ENCODE peak calls at places on chromosomes 12 and 14, in four cellular contexts. Z is stomach, A is uterus, K is tibial artery. G is an unnamed sample. For H3K9me3, the result is how much of the 10 kb centered on the place peaks cover.

GRCh38 chr14:72443991-72444431 is 449.9 kb downstream of the DPF3 start:
- DNase-seq in Z (no peak), A (no peak), K (no peak), G (no peak)

GRCh38 chr14:88948199-88948598 is 123.7 kb downstream of the TTC8 start:
- DNase-seq in Z (no peak), A (no peak), K (no peak), G (no peak)

GRCh38 chr12:110581951-110582285 is 1.2 kb downstream of the PPTC7 start:
- DNase-seq in Z (no peak), A (no peak), K (no peak), G (no peak)

GRCh38 chr12:114371733-114372132 is 34.2 kb downstream of the TBX5 start:
- DNase-seq in Z (no peak), A (no peak), K (no peak), G (no peak)

GRCh38 chr12:80187660-80188090 is 88.3 kb downstream of the OTOGL start:
- DNase-seq in Z (no peak), A (peak), K (no peak), G (no peak)

GRCh38 chr12:47902131-47902639 is 2.6 kb downstream of the VDR start:
- DNase-seq in Z (no peak), A (no peak), K (no peak), G (no peak)

GRCh38 chr12:55929306-55929791 is 1.6 kb upstream of the DGKA start:
- DNase-seq in Z (peak), A (no peak), K (no peak), G (peak)

GRCh38 chr14:92516966-92517350 is 3.4 kb downstream of the RIN3 start:
- DNase-seq in Z (no peak), A (no peak), K (no peak), G (no peak)

GRCh38 chr12:96810057-96810456 is 97.0 kb upstream of the NEDD1 start:
- DNase-seq in Z (no peak), A (no peak), K (no peak), G (no peak)

GRCh38 chr12:118377891-118378470 is 1.6 kb downstream of the SUDS3 start:
- DNase-seq in Z (peak), A (peak), K (peak), G (peak)

GRCh38 chr14:34368115-34368970 is 93.7 kb downstream of the SPTSSA start:
- DNase-seq in Z (no peak), A (no peak), K (no peak), G (no peak)

GRCh38 chr12:77578471-77579262 is 252.0 kb upstream of the NAV3 start:
- DNase-seq in Z (no peak), A (no peak), K (no peak), G (no peak)

GRCh38 chr12:113939867-113940266 is 26.3 kb downstream of the RBM19 start:
- DNase-seq in Z (no peak), A (no peak), K (no peak), G (no peak)

GRCh38 chr12:38291160-38291559 is 25.4 kb upstream of the ALG10B start:
- DNase-seq in Z (no peak), A (no peak), K (no peak), G (no peak)

GRCh38 chr12:8692573-8692972 is 5.2 kb upstream of the RIMKLB start:
- DNase-seq in Z (no peak), A (peak), K (peak), G (no peak)

GRCh38 chr14:96582641-96582980 is 80.4 kb downstream of the PAPOLA start:
- DNase-seq in Z (no peak), A (no peak), K (no peak), G (no peak)

GRCh38 chr12:52685406-52685890 is 5.2 kb upstream of the KRT1 start:
- DNase-seq in Z (no peak), A (no peak), K (no peak), G (no peak)

GRCh38 chr12:109541412-109541725 is 31.9 kb downstream of the MMAB start:
- DNase-seq in Z (no peak), A (no peak), K (no peak), G (no peak)

GRCh38 chr14:103132381-103133212 is 9.3 kb downstream of the TNFAIP2 start:
- DNase-seq in Z (no peak), A (peak), K (peak), G (no peak)

GRCh38 chr12:2682301-2683282 is 112.2 kb upstream of the FKBP4 start:
- DNase-seq in Z (no peak), A (no peak), K (no peak), G (peak)

GRCh38 chr12:113334786-113335539 is at the start of gene SLC8B1:
- DNase-seq in Z (peak), A (peak), K (peak), G (peak)

GRCh38 chr12:24911284-24911791 is 37.6 kb downstream of the BCAT1 start:
- DNase-seq in Z (no peak), A (no peak), K (no peak), G (no peak)

GRCh38 chr14:59148334-59148900 is 40.0 kb upstream of the DAAM1 start:
- DNase-seq in Z (no peak), A (no peak), K (no peak), G (no peak)

GRCh38 chr12:132924356-132924755 is 31.8 kb downstream of the ZNF605 start:
- DNase-seq in Z (no peak), A (no peak), K (no peak), G (no peak)
- H3K9me3 ChIP-seq in Z (half or more), A (half or more), K (under half), G (half or more)

DNA sequence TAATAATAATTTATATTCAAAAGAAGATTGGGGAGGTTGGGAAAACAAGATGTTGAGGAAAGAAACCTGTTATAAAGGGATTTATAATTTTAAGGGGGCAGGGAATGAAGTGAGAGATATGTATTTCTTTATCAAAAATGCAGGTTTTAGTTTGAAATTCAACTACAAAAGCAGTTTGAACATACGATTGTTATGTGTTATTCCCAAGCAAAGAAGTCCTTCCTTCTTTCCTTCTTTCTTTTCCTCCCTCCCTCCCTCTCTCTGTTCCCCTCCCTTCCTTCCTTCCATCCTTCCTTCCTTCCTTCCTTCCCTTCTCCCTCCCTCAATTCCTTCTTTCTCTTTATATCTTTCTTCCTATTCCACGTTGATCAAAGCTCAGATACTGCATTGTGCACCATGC is 173.3 kb downstream of the NOVA1 start:
- DNase-seq in Z (no peak), A (no peak), K (no peak), G (no peak)
- H3K9me3 ChIP-seq in Z (under half), A (under half), K (under half), G (under half)

DNA sequence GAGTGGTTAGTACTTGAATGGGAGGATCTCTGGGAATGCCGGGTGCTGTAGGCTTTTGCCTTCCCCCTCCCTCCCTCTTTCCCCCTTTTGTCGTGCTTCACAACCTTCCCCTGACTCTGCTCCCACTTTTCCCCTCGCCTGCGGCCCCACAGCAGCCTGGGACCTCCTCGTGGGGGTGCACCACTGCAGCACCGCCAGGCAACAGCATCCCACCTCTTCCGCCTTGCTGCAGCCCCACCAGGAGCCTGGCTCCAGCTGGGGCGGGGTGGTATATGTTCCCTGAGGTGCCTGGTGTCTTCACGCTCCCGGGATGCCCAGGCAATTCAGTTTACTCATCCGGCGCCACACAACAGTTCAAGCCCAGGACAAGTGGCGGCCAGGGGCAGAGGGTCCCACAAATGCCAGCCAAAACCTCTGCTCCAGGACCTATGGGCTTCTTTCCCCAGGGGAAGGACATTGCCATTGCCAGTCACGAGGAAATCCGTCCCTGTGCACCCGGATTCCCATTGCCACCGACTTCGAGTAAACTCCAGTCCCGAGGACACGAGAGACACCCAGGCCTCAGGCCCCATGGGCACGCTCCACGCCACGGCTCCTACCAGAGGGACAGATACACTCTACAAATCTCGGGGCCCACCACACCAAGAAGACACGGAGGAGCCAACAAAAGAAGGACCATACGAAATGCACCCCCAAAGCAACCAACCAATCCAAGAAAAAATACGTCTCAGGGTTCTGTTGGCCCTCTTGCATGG is 181.7 kb downstream of the ALG10 start:
- DNase-seq in Z (no peak), A (no peak), K (no peak), G (no peak)
- H3K9me3 ChIP-seq in Z (under half), A (under half), K (under half), G (under half)

GRCh38 chr14:87386453-87386980 is 606.5 kb downstream of the GALC start:
- DNase-seq in Z (no peak), A (no peak), K (no peak), G (no peak)
- H3K9me3 ChIP-seq in Z (under half), A (under half), K (under half), G (under half)

G was measured in T-helper 17 cell.